ENCODE peak calls at places on chromosomes 13 and 19, in ten cellular contexts. E, B, R, T, V, X, P, O, N and I are unnamed samples.
A peak's percentile ranks its signal among the peaks of the same experiment; 100 is the strongest.

GRCh38 chr13:40109324-40109958 is 454.0 kb downstream of the COG6 start:
- DNase-seq in E (no peak), B (no peak), R (no peak), T (no peak), V (no peak), X (no peak), P (no peak), O (no peak), N (peak; percentile 53), I (no peak)

GRCh38 chr13:41751277-41751676 is 209.6 kb downstream of the VWA8 start:
- DNase-seq in E (no peak), B (no peak), R (no peak), T (no peak), V (no peak), X (no peak), P (no peak), O (no peak), N (no peak), I (no peak)

GRCh38 chr13:102960959-102961358 is 105.3 kb downstream of the SLC10A2 start:
- DNase-seq in E (no peak), B (no peak), R (no peak), T (no peak), V (no peak), X (no peak), P (no peak), O (no peak), N (no peak), I (no peak)

GRCh38 chr13:113907637-113908617 is 44.1 kb upstream of the GAS6 start:
- DNase-seq in E (peak; percentile 78), B (no peak), R (no peak), T (no peak), V (no peak), X (no peak), P (no peak), O (no peak), N (no peak), I (peak; percentile 59)

GRCh38 chr19:34428549-34429285 is 536 bp downstream of the UBA2 start:
- DNase-seq in E (peak; percentile 89), B (no peak), R (no peak), T (peak; percentile 11), V (peak; percentile 7), X (no peak), P (peak; percentile 41), O (peak; percentile 36), N (no peak), I (no peak)

GRCh38 chr13:113802090-113802531 is 43.1 kb downstream of the TMEM255B start:
- DNase-seq in E (peak; percentile 78), B (peak; percentile 72), R (no peak), T (no peak), V (no peak), X (no peak), P (no peak), O (no peak), N (no peak), I (peak; percentile 84)

GRCh38 chr13:31334994-31335549 is 135.3 kb downstream of the B3GLCT start:
- DNase-seq in E (no peak), B (no peak), R (no peak), T (no peak), V (no peak), X (no peak), P (no peak), O (no peak), N (no peak), I (no peak)

GRCh38 chr19:53577968-53578367 is 40.0 kb downstream of the ZNF331 start:
- DNase-seq in E (peak; percentile 22), B (no peak), R (no peak), T (no peak), V (no peak), X (no peak), P (no peak), O (no peak), N (no peak), I (no peak)

GRCh38 chr13:32902898-32903297 is 113.3 kb upstream of the KL start:
- DNase-seq in E (peak; percentile 88), B (no peak), R (no peak), T (peak; percentile 31), V (no peak), X (no peak), P (no peak), O (peak; percentile 22), N (no peak), I (peak; percentile 87)

GRCh38 chr13:96804186-96804585 is 190.1 kb downstream of the OXGR1 start:
- DNase-seq in E (no peak), B (no peak), R (no peak), T (no peak), V (no peak), X (no peak), P (no peak), O (no peak), N (no peak), I (no peak)

GRCh38 chr13:100673831-100674362 is 698 bp downstream of the TMTC4 start:
- DNase-seq in E (peak; percentile 95), B (peak; percentile 76), R (no peak), T (peak; percentile 69), V (peak; percentile 8), X (peak; percentile 74), P (peak; percentile 64), O (peak; percentile 55), N (peak; percentile 48), I (no peak)

GRCh38 chr19:27794444-27795042 is 1418.4 kb downstream of the UQCRFS1 start:
- DNase-seq in E (no peak), B (no peak), R (no peak), T (no peak), V (no peak), X (no peak), P (peak; percentile 49), O (no peak), N (no peak), I (no peak)

GRCh38 chr13:51435002-51435578 is 17.7 kb downstream of the INTS6 start:
- DNase-seq in E (no peak), B (no peak), R (no peak), T (peak; percentile 21), V (no peak), X (no peak), P (no peak), O (no peak), N (no peak), I (no peak)